ENCODE peak calls at places on chromosomes 16 and 17, in five cellular contexts. U is IMR-90, W is neuronal stem cell, L is H1, C is mesenchymal stem cell. T is an unnamed sample.

GRCh38 chr17:45234641-45235040 is 13.0 kb downstream of the FMNL1 start:
- DNase-seq in L (no peak), U (no peak), C (no peak), W (no peak), T (no peak)

GRCh38 chr16:53775821-53776431 is 72.0 kb downstream of the FTO start:
- DNase-seq in W (no peak), C (peak), U (peak), L (no peak), T (peak)

GRCh38 chr17:2724783-2725164 is 13.2 kb upstream of the CLUH start:
- DNase-seq in W (peak), U (peak), L (peak), C (peak), T (peak)

GRCh38 chr16:21023509-21024202 is 123.1 kb downstream of the LYRM1 start:
- DNase-seq in U (no peak), W (no peak), C (no peak), L (no peak), T (no peak)

GRCh38 chr17:82648761-82649474 is 674 bp upstream of the WDR45B start:
- DNase-seq in L (no peak), U (no peak), W (peak), C (peak), T (peak)

GRCh38 chr16:27780468-27781194 is 230.7 kb downstream of the KATNIP start:
- DNase-seq in U (no peak), W (no peak), L (no peak), C (no peak), T (no peak)

GRCh38 chr17:36645358-36645757 is 44.0 kb downstream of the MRM1 start:
- DNase-seq in L (no peak), U (no peak), C (no peak), W (no peak), T (no peak)

GRCh38 chr17:1455291-1455747 is 713 bp downstream of the CRK start:
- DNase-seq in U (peak), L (no peak), W (peak), C (peak), T (peak)

GRCh38 chr17:39639043-39639442 is 2.1 kb downstream of the STARD3 start:
- DNase-seq in C (no peak), W (no peak), L (no peak), U (no peak), T (no peak)

GRCh38 chr16:138049-138417 is 440 bp downstream of the NPRL3 start:
- DNase-seq in U (no peak), W (peak), C (peak), L (no peak), T (peak)

GRCh38 chr17:35147313-35147982 is at the start of gene UNC45B:
- DNase-seq in L (no peak), W (no peak), C (no peak), U (no peak), T (no peak)

GRCh38 chr16:23394141-23394540 is 58.8 kb downstream of the COG7 start:
- DNase-seq in U (no peak), W (no peak), L (no peak), C (no peak), T (no peak)

GRCh38 chr17:61416540-61417363 is 17.1 kb downstream of the TBX2 start:
- DNase-seq in L (peak), C (peak), U (peak), W (peak), T (peak)
- H3K4me3 ChIP-seq in L (peak), C (peak), U (no peak), W (peak), T (peak)

GRCh38 chr16:56222482-56222997 is 31.3 kb downstream of the GNAO1 start:
- DNase-seq in W (no peak), U (no peak), L (no peak), C (no peak), T (no peak)

GRCh38 chr16:56227936-56228335 is 36.6 kb downstream of the GNAO1 start:
- DNase-seq in U (no peak), W (no peak), C (no peak), L (no peak), T (no peak)

GRCh38 chr16:56226187-56226586 is 34.9 kb downstream of the GNAO1 start:
- DNase-seq in W (no peak), C (no peak), L (no peak), U (no peak), T (no peak)

GRCh38 chr16:56226840-56227525 is 35.7 kb downstream of the GNAO1 start:
- DNase-seq in W (no peak), U (no peak), C (no peak), L (no peak), T (no peak)

GRCh38 chr16:56225013-56225742 is 33.9 kb downstream of the GNAO1 start:
- DNase-seq in C (no peak), W (no peak), U (no peak), L (no peak), T (no peak)
- H4K91ac ChIP-seq in C (no peak), W (no peak), U (no peak), L (no peak), T (no peak)

GRCh38 chr16:88699180-88699579 is 7.0 kb downstream of the RNF166 start:
- DNase-seq in C (no peak), W (no peak), U (no peak), L (no peak), T (no peak)

GRCh38 chr16:88702364-88703210 is 3.6 kb downstream of the RNF166 start:
- DNase-seq in C (no peak), U (no peak), L (no peak), W (no peak), T (no peak)

GRCh38 chr16:88700322-88700635 is 5.9 kb downstream of the RNF166 start:
- DNase-seq in U (no peak), C (no peak), W (no peak), L (no peak), T (no peak)

GRCh38 chr16:88701541-88702363 is 4.5 kb downstream of the RNF166 start:
- DNase-seq in C (no peak), L (no peak), W (no peak), U (no peak), T (no peak)

GRCh38 chr16:88700636-88701482 is 5.3 kb downstream of the RNF166 start:
- DNase-seq in W (no peak), C (peak), L (no peak), U (peak), T (peak)
- H3K4me3 ChIP-seq in W (no peak), C (no peak), L (no peak), U (no peak), T (no peak)

DNA sequence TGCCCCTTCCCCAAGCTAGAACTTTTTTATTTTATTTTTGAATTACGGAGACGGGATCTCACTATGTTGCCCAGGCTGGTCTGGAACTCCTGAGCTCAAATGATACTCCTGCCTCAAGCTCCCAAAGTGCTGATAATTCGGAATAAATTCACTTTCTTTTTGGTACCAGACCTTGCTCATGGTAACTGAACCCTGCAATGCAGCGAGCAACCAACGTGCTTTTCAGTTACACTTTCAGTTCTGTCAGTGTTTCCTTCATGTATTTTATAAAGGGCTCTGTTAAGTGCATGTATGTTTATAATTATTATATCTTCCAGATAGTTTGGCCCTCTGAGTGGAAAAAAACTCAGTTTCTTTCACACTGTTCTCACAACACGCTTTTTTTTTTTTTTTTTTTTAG is 13.9 kb downstream of the C16orf96 start:
- DNase-seq in W (no peak), C (no peak), L (no peak), U (no peak), T (no peak)
- H4K91ac ChIP-seq in W (no peak), C (no peak), L (peak), U (no peak), T (no peak)

GRCh38 chr17:62870581-62870964 is 62.5 kb upstream of the MARCHF10 start:
- DNase-seq in W (no peak), C (no peak), L (no peak), U (no peak), T (peak)
- H3K4me3 ChIP-seq in W (no peak), C (no peak), L (no peak), U (no peak), T (no peak)

GRCh38 chr17:57872536-57872935 is 22.7 kb upstream of the MRPS23 start:
- DNase-seq in W (no peak), U (no peak), C (no peak), L (no peak), T (no peak)

GRCh38 chr17:57874434-57875108 is 24.7 kb upstream of the MRPS23 start:
- DNase-seq in U (peak), W (peak), C (peak), L (peak), T (no peak)

GRCh38 chr17:57874058-57874419 is 24.2 kb upstream of the MRPS23 start:
- DNase-seq in C (no peak), W (no peak), L (no peak), U (no peak), T (no peak)

GRCh38 chr17:57871863-57872262 is 22.0 kb upstream of the MRPS23 start:
- DNase-seq in U (no peak), W (no peak), L (no peak), C (no peak), T (no peak)

GRCh38 chr17:57873261-57874057 is 23.6 kb upstream of the MRPS23 start:
- DNase-seq in C (no peak), U (no peak), L (no peak), W (no peak), T (no peak)
- H4K91ac ChIP-seq in C (peak), U (peak), L (peak), W (no peak), T (peak)

GRCh38 chr16:84730406-84731106 is 30.8 kb downstream of the USP10 start:
- DNase-seq in W (no peak), U (peak), C (peak), L (no peak), T (peak)
- H3K4me3 ChIP-seq in W (no peak), U (no peak), C (no peak), L (no peak), T (no peak)

GRCh38 chr17:6455321-6455705 is 11.1 kb downstream of the PIMREG start:
- DNase-seq in C (no peak), L (no peak), U (peak), W (no peak), T (peak)
- H4K91ac ChIP-seq in C (no peak), L (peak), U (no peak), W (no peak), T (no peak)

DNA sequence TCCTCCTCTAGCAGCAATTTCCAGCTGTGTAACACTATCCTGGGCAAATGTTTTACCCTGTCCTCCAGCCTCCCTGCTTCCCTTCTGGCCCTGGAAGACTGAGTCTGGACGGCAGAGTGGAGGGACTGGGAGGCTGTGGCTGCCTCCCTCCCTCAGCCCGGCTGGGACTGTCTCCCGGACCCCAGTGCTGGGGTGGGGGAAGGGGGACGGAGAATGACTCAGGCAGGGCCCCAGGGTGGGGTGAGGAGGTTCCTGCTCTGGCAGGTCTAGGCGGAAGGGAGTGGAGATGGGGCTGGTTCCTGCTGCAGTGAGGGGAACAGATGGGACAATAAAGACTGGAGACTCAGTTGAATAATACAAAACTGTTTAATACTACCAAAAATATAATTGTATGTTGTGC is 2.1 kb downstream of the SOX15 start:
- DNase-seq in C (peak), W (no peak), L (no peak), U (no peak), T (no peak)
- H3K4me3 ChIP-seq in C (no peak), W (no peak), L (no peak), U (no peak), T (no peak)

T was measured in trophoblast cell.